ENCODE peak calls at places on chromosomes 12 and 14, in seven cellular contexts. G, R, Y, E, O, P and A are unnamed samples.

GRCh38 chr14:90274019-90274418 is 17.7 kb downstream of the PSMC1 start:
- DNase-seq in O (no peak), E (peak), G (no peak), Y (no peak), R (no peak), P (no peak), A (no peak)

GRCh38 chr14:93927746-93928145 is 602 bp downstream of the FAM181A start:
- DNase-seq in G (no peak), E (no peak), O (no peak), R (no peak), P (no peak), Y (no peak), A (no peak)

GRCh38 chr12:23862746-23863145 is 86.7 kb downstream of the SOX5 start:
- DNase-seq in G (no peak), Y (no peak), O (no peak), E (no peak), P (no peak), R (no peak), A (no peak)

GRCh38 chr12:88854260-88854659 is 274.0 kb upstream of the KITLG start:
- DNase-seq in G (peak), E (no peak), P (no peak), R (no peak), O (no peak), Y (no peak), A (peak)

GRCh38 chr14:63787995-63788946 is 60.4 kb upstream of the SGPP1 start:
- DNase-seq in G (no peak), O (no peak), R (no peak), E (no peak), Y (no peak), P (no peak), A (peak)

GRCh38 chr12:69415471-69416275 is 54.5 kb upstream of the FRS2 start:
- DNase-seq in R (no peak), E (peak), Y (no peak), G (peak), O (peak), P (peak), A (peak)

GRCh38 chr14:90383126-90383730 is 13.6 kb upstream of the CALM1 start:
- DNase-seq in E (peak), Y (peak), O (peak), P (peak), G (peak), R (peak), A (peak)

GRCh38 chr14:58882577-58883018 is 244.8 kb downstream of the DACT1 start:
- DNase-seq in G (no peak), R (no peak), P (no peak), Y (no peak), O (no peak), E (no peak), A (no peak)

GRCh38 chr12:128008341-128008740 is 258.6 kb upstream of the TMEM132C start:
- DNase-seq in E (no peak), R (no peak), O (no peak), G (peak), P (no peak), Y (no peak), A (no peak)

GRCh38 chr14:94936411-94936892 is 166.5 kb upstream of the GSC start:
- DNase-seq in Y (no peak), O (peak), G (no peak), R (no peak), P (no peak), E (no peak), A (peak)

GRCh38 chr14:48193893-48194292 is 518.5 kb upstream of the MDGA2 start:
- DNase-seq in P (no peak), Y (no peak), R (no peak), G (no peak), O (no peak), E (no peak), A (no peak)

GRCh38 chr12:98618952-98619351 is 25.5 kb downstream of the SLC25A3 start:
- DNase-seq in E (no peak), G (no peak), R (no peak), O (no peak), P (no peak), Y (no peak), A (no peak)

GRCh38 chr14:50955373-50956043 is 11.2 kb upstream of the PYGL start:
- DNase-seq in Y (no peak), E (no peak), G (peak), O (peak), P (no peak), R (no peak), A (peak)

GRCh38 chr12:81128930-81129554 is 51.2 kb downstream of the ACSS3 start:
- DNase-seq in Y (no peak), O (no peak), E (no peak), P (no peak), R (no peak), G (peak), A (peak)

GRCh38 chr12:95214466-95214865 is 2.8 kb downstream of the FGD6 start:
- DNase-seq in Y (no peak), E (no peak), O (no peak), G (no peak), P (no peak), R (no peak), A (no peak)

GRCh38 chr12:57810450-57810849 is 8.1 kb downstream of the AVIL start:
- DNase-seq in G (peak), R (no peak), P (no peak), O (no peak), E (no peak), Y (no peak), A (no peak)

GRCh38 chr12:100154472-100155247 is 12.0 kb upstream of the BLTP3B start:
- DNase-seq in R (peak), E (peak), O (peak), P (peak), G (peak), Y (peak), A (peak)

GRCh38 chr14:46058964-46059580 is 592.5 kb downstream of the RPL10L start:
- DNase-seq in E (no peak), P (no peak), R (no peak), O (no peak), Y (no peak), G (no peak), A (no peak)

GRCh38 chr14:79949906-79950305 is 261.4 kb downstream of the DIO2 start:
- DNase-seq in Y (no peak), E (no peak), O (no peak), G (no peak), R (no peak), P (no peak), A (no peak)

GRCh38 chr12:31001581-31002360 is 71.9 kb upstream of the DDX11 start:
- DNase-seq in E (no peak), R (no peak), O (no peak), P (no peak), G (no peak), Y (no peak), A (no peak)

GRCh38 chr12:24519759-24520158 is 429.1 kb downstream of the BCAT1 start:
- DNase-seq in Y (no peak), P (no peak), R (no peak), E (no peak), O (no peak), G (no peak), A (no peak)

GRCh38 chr12:96786808-96787207 is 120.2 kb upstream of the NEDD1 start:
- DNase-seq in Y (no peak), G (no peak), R (no peak), O (no peak), E (no peak), P (no peak), A (peak)

GRCh38 chr12:56190695-56191155 is 1.4 kb upstream of the SMARCC2 start:
- DNase-seq in E (no peak), R (no peak), O (no peak), G (no peak), P (no peak), Y (no peak), A (no peak)